ENCODE peak calls at places on chromosomes 16 and 17, in nine cellular contexts. One of them, this sample, is unnamed. For H3K4me1, H3K36me3 and H3K27me3, the result is how much of the 10 kb centered on the place peaks cover.

GRCh38 chr17:41322264-41322902 is 6.9 kb upstream of the KRTAP17-1 start:
- DNase-seq in GM23338: peak
- DNase-seq in Panc1: peak
- DNase-seq in tibial nerve: no peak
- DNase-seq in CD8-positive, alpha-beta memory T cell: no peak
- DNase-seq in heart right ventricle: no peak
- DNase-seq in CD8-positive, alpha-beta T cell: peak
- DNase-seq in transverse colon: no peak
- DNase-seq in left ventricle myocardium inferior: no peak
- DNase-seq in this sample: no peak

GRCh38 chr16:23564964-23565363 is 7.4 kb downstream of the UBFD1 start:
- DNase-seq in left ventricle myocardium inferior: peak
- DNase-seq in GM23338: no peak
- DNase-seq in CD8-positive, alpha-beta memory T cell: no peak
- DNase-seq in transverse colon: no peak
- DNase-seq in heart right ventricle: peak
- DNase-seq in Panc1: no peak
- DNase-seq in CD8-positive, alpha-beta T cell: no peak
- DNase-seq in tibial nerve: no peak
- DNase-seq in this sample: no peak

GRCh38 chr16:74605746-74606520 is 981 bp downstream of the GLG1 start:
- DNase-seq in Panc1: no peak
- DNase-seq in GM23338: no peak
- DNase-seq in tibial nerve: no peak
- DNase-seq in heart right ventricle: no peak
- DNase-seq in transverse colon: no peak
- DNase-seq in left ventricle myocardium inferior: no peak
- DNase-seq in CD8-positive, alpha-beta T cell: no peak
- DNase-seq in CD8-positive, alpha-beta memory T cell: no peak
- DNase-seq in this sample: no peak

GRCh38 chr16:88524973-88525662 is 45.1 kb upstream of the ZC3H18 start:
- DNase-seq in CD8-positive, alpha-beta memory T cell: no peak
- DNase-seq in left ventricle myocardium inferior: no peak
- DNase-seq in Panc1: no peak
- DNase-seq in CD8-positive, alpha-beta T cell: peak
- DNase-seq in heart right ventricle: peak
- DNase-seq in tibial nerve: no peak
- DNase-seq in GM23338: no peak
- DNase-seq in transverse colon: no peak
- DNase-seq in this sample: no peak

GRCh38 chr16:22225060-22225459 is 19.0 kb downstream of the EEF2K start:
- DNase-seq in CD8-positive, alpha-beta T cell: no peak
- DNase-seq in heart right ventricle: no peak
- DNase-seq in transverse colon: no peak
- DNase-seq in tibial nerve: no peak
- DNase-seq in CD8-positive, alpha-beta memory T cell: no peak
- DNase-seq in left ventricle myocardium inferior: peak
- DNase-seq in Panc1: no peak
- DNase-seq in GM23338: peak
- DNase-seq in this sample: peak

GRCh38 chr16:76956394-76956793 is 234.6 kb upstream of the MON1B start:
- DNase-seq in tibial nerve: no peak
- DNase-seq in transverse colon: no peak
- DNase-seq in CD8-positive, alpha-beta memory T cell: no peak
- DNase-seq in GM23338: peak
- DNase-seq in left ventricle myocardium inferior: no peak
- DNase-seq in heart right ventricle: no peak
- DNase-seq in Panc1: no peak
- DNase-seq in CD8-positive, alpha-beta T cell: no peak
- DNase-seq in this sample: no peak

GRCh38 chr17:72362466-72363335 is 241.9 kb downstream of the SOX9 start:
- DNase-seq in transverse colon: no peak
- DNase-seq in GM23338: no peak
- DNase-seq in tibial nerve: no peak
- DNase-seq in heart right ventricle: no peak
- DNase-seq in CD8-positive, alpha-beta T cell: no peak
- DNase-seq in left ventricle myocardium inferior: no peak
- DNase-seq in Panc1: peak
- DNase-seq in CD8-positive, alpha-beta memory T cell: no peak
- DNase-seq in this sample: peak

GRCh38 chr16:47254771-47255170 is 111.0 kb upstream of the NETO2 start:
- DNase-seq in CD8-positive, alpha-beta memory T cell: no peak
- DNase-seq in left ventricle myocardium inferior: no peak
- DNase-seq in tibial nerve: no peak
- DNase-seq in CD8-positive, alpha-beta T cell: no peak
- DNase-seq in heart right ventricle: no peak
- DNase-seq in Panc1: no peak
- DNase-seq in transverse colon: no peak
- DNase-seq in GM23338: no peak
- DNase-seq in this sample: no peak

GRCh38 chr17:47733047-47733413 is at the start of gene TBX21:
- DNase-seq in CD8-positive, alpha-beta T cell: peak
- DNase-seq in left ventricle myocardium inferior: peak
- DNase-seq in CD8-positive, alpha-beta memory T cell: peak
- DNase-seq in Panc1: no peak
- DNase-seq in tibial nerve: peak
- DNase-seq in transverse colon: peak
- DNase-seq in heart right ventricle: peak
- DNase-seq in GM23338: peak
- DNase-seq in this sample: peak

GRCh38 chr16:9053006-9053601 is 38.3 kb upstream of the HAPSTR1 start:
- DNase-seq in GM23338: peak
- DNase-seq in tibial nerve: no peak
- DNase-seq in Panc1: peak
- DNase-seq in CD8-positive, alpha-beta T cell: no peak
- DNase-seq in left ventricle myocardium inferior: peak
- DNase-seq in CD8-positive, alpha-beta memory T cell: no peak
- DNase-seq in heart right ventricle: peak
- DNase-seq in transverse colon: peak
- DNase-seq in this sample: peak

GRCh38 chr16:86382774-86383407 is 127.4 kb upstream of the FOXF1 start:
- DNase-seq in transverse colon: no peak
- DNase-seq in GM23338: no peak
- DNase-seq in left ventricle myocardium inferior: no peak
- DNase-seq in tibial nerve: no peak
- DNase-seq in Panc1: no peak
- DNase-seq in CD8-positive, alpha-beta T cell: no peak
- DNase-seq in heart right ventricle: no peak
- DNase-seq in CD8-positive, alpha-beta memory T cell: no peak
- DNase-seq in this sample: no peak

GRCh38 chr16:88533945-88534641 is 36.1 kb upstream of the ZC3H18 start:
- DNase-seq in transverse colon: peak
- DNase-seq in heart right ventricle: peak
- DNase-seq in tibial nerve: peak
- DNase-seq in CD8-positive, alpha-beta memory T cell: peak
- DNase-seq in CD8-positive, alpha-beta T cell: peak
- DNase-seq in left ventricle myocardium inferior: peak
- DNase-seq in GM23338: peak
- DNase-seq in Panc1: no peak
- DNase-seq in this sample: peak

GRCh38 chr17:83080641-83081560 is 1.5 kb downstream of the METRNL start:
- DNase-seq in Panc1: no peak
- DNase-seq in GM23338: peak
- DNase-seq in tibial nerve: no peak
- DNase-seq in left ventricle myocardium inferior: no peak
- DNase-seq in CD8-positive, alpha-beta T cell: peak
- DNase-seq in transverse colon: peak
- DNase-seq in CD8-positive, alpha-beta memory T cell: peak
- DNase-seq in heart right ventricle: no peak
- DNase-seq in this sample: peak

GRCh38 chr17:61201211-61201610 is 198.4 kb upstream of the TBX2 start:
- DNase-seq in GM23338: no peak
- DNase-seq in Panc1: peak
- DNase-seq in transverse colon: no peak
- DNase-seq in left ventricle myocardium inferior: no peak
- DNase-seq in tibial nerve: no peak
- DNase-seq in CD8-positive, alpha-beta T cell: no peak
- DNase-seq in heart right ventricle: no peak
- DNase-seq in CD8-positive, alpha-beta memory T cell: no peak
- DNase-seq in this sample: no peak

GRCh38 chr17:61199431-61200348 is 200.0 kb upstream of the TBX2 start:
- DNase-seq in tibial nerve: no peak
- DNase-seq in left ventricle myocardium inferior: no peak
- DNase-seq in CD8-positive, alpha-beta memory T cell: no peak
- DNase-seq in heart right ventricle: no peak
- DNase-seq in transverse colon: no peak
- DNase-seq in GM23338: no peak
- DNase-seq in Panc1: no peak
- DNase-seq in CD8-positive, alpha-beta T cell: no peak
- DNase-seq in this sample: no peak

GRCh38 chr17:61202564-61202963 is 197.1 kb upstream of the TBX2 start:
- DNase-seq in GM23338: no peak
- DNase-seq in left ventricle myocardium inferior: no peak
- DNase-seq in CD8-positive, alpha-beta T cell: no peak
- DNase-seq in CD8-positive, alpha-beta memory T cell: no peak
- DNase-seq in transverse colon: no peak
- DNase-seq in tibial nerve: no peak
- DNase-seq in Panc1: no peak
- DNase-seq in heart right ventricle: no peak
- DNase-seq in this sample: no peak

GRCh38 chr17:61203765-61204164 is 195.9 kb upstream of the TBX2 start:
- DNase-seq in left ventricle myocardium inferior: no peak
- DNase-seq in heart right ventricle: no peak
- DNase-seq in transverse colon: no peak
- DNase-seq in Panc1: no peak
- DNase-seq in tibial nerve: no peak
- DNase-seq in GM23338: no peak
- DNase-seq in CD8-positive, alpha-beta T cell: no peak
- DNase-seq in CD8-positive, alpha-beta memory T cell: no peak
- DNase-seq in this sample: no peak

GRCh38 chr17:61200349-61200735 is 199.3 kb upstream of the TBX2 start:
- DNase-seq in GM23338: no peak
- DNase-seq in Panc1: no peak
- DNase-seq in CD8-positive, alpha-beta T cell: no peak
- DNase-seq in transverse colon: no peak
- DNase-seq in CD8-positive, alpha-beta memory T cell: no peak
- DNase-seq in left ventricle myocardium inferior: no peak
- DNase-seq in heart right ventricle: no peak
- DNase-seq in tibial nerve: no peak
- DNase-seq in this sample: no peak
- H3K4me1 ChIP-seq in GM23338: under half
- H3K4me1 ChIP-seq in Panc1: under half
- H3K4me1 ChIP-seq in CD8-positive, alpha-beta T cell: under half
- H3K4me1 ChIP-seq in transverse colon: under half
- H3K4me1 ChIP-seq in CD8-positive, alpha-beta memory T cell: under half
- H3K4me1 ChIP-seq in left ventricle myocardium inferior: under half
- H3K4me1 ChIP-seq in heart right ventricle: under half
- H3K4me1 ChIP-seq in tibial nerve: under half
- H3K4me1 ChIP-seq in this sample: under half

DNA sequence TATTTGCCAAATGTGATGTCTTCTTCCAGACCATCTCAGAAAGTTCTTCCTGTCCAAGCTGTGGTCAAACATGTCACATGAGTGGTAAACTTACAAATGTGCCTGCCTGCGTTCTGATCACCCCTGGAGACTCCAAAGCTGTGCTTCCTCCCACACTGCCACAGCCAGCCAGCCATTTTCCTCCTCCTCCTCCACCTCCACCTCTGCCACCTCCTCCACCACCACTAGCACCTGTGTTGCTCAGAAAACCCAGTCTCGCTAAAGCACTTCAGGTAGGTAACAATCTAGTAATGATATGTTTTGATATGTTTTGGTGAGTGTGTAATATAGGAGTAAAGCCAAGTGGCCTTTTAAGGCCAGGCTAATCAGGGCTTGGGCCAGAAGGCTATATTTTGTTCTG is 16.4 kb upstream of the SMG8 start:
- DNase-seq in CD8-positive, alpha-beta memory T cell: no peak
- DNase-seq in GM23338: no peak
- DNase-seq in Panc1: no peak
- DNase-seq in left ventricle myocardium inferior: no peak
- DNase-seq in heart right ventricle: no peak
- DNase-seq in CD8-positive, alpha-beta T cell: no peak
- DNase-seq in tibial nerve: no peak
- DNase-seq in transverse colon: no peak
- DNase-seq in this sample: no peak
- H3K36me3 ChIP-seq in CD8-positive, alpha-beta memory T cell: under half
- H3K36me3 ChIP-seq in GM23338: under half
- H3K36me3 ChIP-seq in Panc1: under half
- H3K36me3 ChIP-seq in left ventricle myocardium inferior: under half
- H3K36me3 ChIP-seq in heart right ventricle: under half
- H3K36me3 ChIP-seq in CD8-positive, alpha-beta T cell: under half
- H3K36me3 ChIP-seq in tibial nerve: under half
- H3K36me3 ChIP-seq in transverse colon: under half
- H3K36me3 ChIP-seq in this sample: under half

GRCh38 chr17:42463976-42464400 is 5.3 kb downstream of the ATP6V0A1 start:
- DNase-seq in left ventricle myocardium inferior: no peak
- DNase-seq in CD8-positive, alpha-beta memory T cell: no peak
- DNase-seq in transverse colon: no peak
- DNase-seq in GM23338: no peak
- DNase-seq in CD8-positive, alpha-beta T cell: no peak
- DNase-seq in tibial nerve: no peak
- DNase-seq in Panc1: no peak
- DNase-seq in heart right ventricle: no peak
- DNase-seq in this sample: no peak

GRCh38 chr17:42472709-42473521 is 14.2 kb downstream of the ATP6V0A1 start:
- DNase-seq in tibial nerve: no peak
- DNase-seq in CD8-positive, alpha-beta memory T cell: no peak
- DNase-seq in transverse colon: no peak
- DNase-seq in heart right ventricle: no peak
- DNase-seq in GM23338: no peak
- DNase-seq in CD8-positive, alpha-beta T cell: no peak
- DNase-seq in left ventricle myocardium inferior: no peak
- DNase-seq in Panc1: no peak
- DNase-seq in this sample: no peak

GRCh38 chr17:42467889-42468288 is 9.2 kb downstream of the ATP6V0A1 start:
- DNase-seq in CD8-positive, alpha-beta T cell: no peak
- DNase-seq in left ventricle myocardium inferior: no peak
- DNase-seq in heart right ventricle: no peak
- DNase-seq in GM23338: no peak
- DNase-seq in Panc1: no peak
- DNase-seq in transverse colon: no peak
- DNase-seq in tibial nerve: no peak
- DNase-seq in CD8-positive, alpha-beta memory T cell: no peak
- DNase-seq in this sample: no peak
- H3K27me3 ChIP-seq in CD8-positive, alpha-beta T cell: under half
- H3K27me3 ChIP-seq in left ventricle myocardium inferior: under half
- H3K27me3 ChIP-seq in heart right ventricle: under half
- H3K27me3 ChIP-seq in GM23338: under half
- H3K27me3 ChIP-seq in Panc1: under half
- H3K27me3 ChIP-seq in transverse colon: under half
- H3K27me3 ChIP-seq in tibial nerve: under half
- H3K27me3 ChIP-seq in CD8-positive, alpha-beta memory T cell: under half
- H3K27me3 ChIP-seq in this sample: under half

GRCh38 chr17:32142857-32143524 is 689 bp downstream of the RHOT1 start:
- DNase-seq in Panc1: no peak
- DNase-seq in left ventricle myocardium inferior: peak
- DNase-seq in tibial nerve: peak
- DNase-seq in heart right ventricle: peak
- DNase-seq in GM23338: peak
- DNase-seq in transverse colon: peak
- DNase-seq in CD8-positive, alpha-beta memory T cell: no peak
- DNase-seq in CD8-positive, alpha-beta T cell: peak
- DNase-seq in this sample: peak

GRCh38 chr17:32141690-32142037 is 638 bp upstream of the RHOT1 start:
- DNase-seq in CD8-positive, alpha-beta T cell: no peak
- DNase-seq in transverse colon: no peak
- DNase-seq in heart right ventricle: no peak
- DNase-seq in GM23338: no peak
- DNase-seq in tibial nerve: no peak
- DNase-seq in Panc1: no peak
- DNase-seq in CD8-positive, alpha-beta memory T cell: no peak
- DNase-seq in left ventricle myocardium inferior: no peak
- DNase-seq in this sample: no peak

GRCh38 chr17:32142038-32142856 is at the start of gene RHOT1:
- DNase-seq in transverse colon: peak
- DNase-seq in heart right ventricle: peak
- DNase-seq in Panc1: peak
- DNase-seq in left ventricle myocardium inferior: peak
- DNase-seq in CD8-positive, alpha-beta memory T cell: peak
- DNase-seq in CD8-positive, alpha-beta T cell: peak
- DNase-seq in GM23338: peak
- DNase-seq in tibial nerve: peak
- DNase-seq in this sample: peak

GRCh38 chr17:32143525-32143865 is 1.2 kb downstream of the RHOT1 start:
- DNase-seq in GM23338: no peak
- DNase-seq in CD8-positive, alpha-beta T cell: no peak
- DNase-seq in CD8-positive, alpha-beta memory T cell: no peak
- DNase-seq in Panc1: no peak
- DNase-seq in transverse colon: no peak
- DNase-seq in heart right ventricle: no peak
- DNase-seq in tibial nerve: no peak
- DNase-seq in left ventricle myocardium inferior: no peak
- DNase-seq in this sample: no peak
- H3K4me1 ChIP-seq in GM23338: under half
- H3K4me1 ChIP-seq in CD8-positive, alpha-beta T cell: under half
- H3K4me1 ChIP-seq in CD8-positive, alpha-beta memory T cell: under half
- H3K4me1 ChIP-seq in Panc1: under half
- H3K4me1 ChIP-seq in transverse colon: under half
- H3K4me1 ChIP-seq in heart right ventricle: under half
- H3K4me1 ChIP-seq in tibial nerve: under half
- H3K4me1 ChIP-seq in left ventricle myocardium inferior: half or more
- H3K4me1 ChIP-seq in this sample: under half